ENCODE peak calls at places on chromosome 18, in four cellular contexts. A is GM23338, B is endothelial cell of umbilical vein, X is HepG2. F is an unnamed sample.

GRCh38 chr18:11498821-11499220 is 110.6 kb upstream of the SLC35G4 start:
- DNase-seq in X (no peak), B (no peak), A (no peak), F (no peak)

GRCh38 chr18:65754121-65754520 is 3.3 kb downstream of the CDH7 start:
- DNase-seq in A (peak; percentile 14), X (no peak), B (no peak), F (no peak)

GRCh38 chr18:13267517-13267916 is 49.0 kb downstream of the LDLRAD4 start:
- DNase-seq in B (no peak), X (no peak), A (no peak), F (no peak)

GRCh38 chr18:13377496-13377895 is 158.9 kb downstream of the LDLRAD4 start:
- DNase-seq in B (no peak), A (no peak), X (no peak), F (peak; percentile 2)

GRCh38 chr18:77865853-77866252 is 616.2 kb downstream of the GALR1 start:
- DNase-seq in X (no peak), B (no peak), A (no peak), F (no peak)

GRCh38 chr18:63439334-63439733 is 17.1 kb upstream of the VPS4B start:
- DNase-seq in B (peak; percentile 78), X (peak; percentile 33), A (peak; percentile 86), F (peak; percentile 64)

GRCh38 chr18:28248653-28249052 is 71.7 kb upstream of the CDH2 start:
- DNase-seq in B (no peak), X (no peak), A (peak; percentile 44), F (no peak)

GRCh38 chr18:13397504-13398163 is 179.1 kb downstream of the LDLRAD4 start:
- DNase-seq in B (no peak), A (no peak), X (no peak), F (no peak)

GRCh38 chr18:71878226-71878625 is 665.9 kb downstream of the CBLN2 start:
- DNase-seq in B (no peak), X (peak; percentile 5), A (no peak), F (no peak)

GRCh38 chr18:50312296-50313030 is 25.0 kb upstream of the CXXC1 start:
- DNase-seq in B (no peak), A (no peak), X (no peak), F (no peak)

GRCh38 chr18:22043837-22044236 is 125.6 kb upstream of the GATA6 start:
- DNase-seq in B (no peak), X (no peak), A (no peak), F (no peak)

GRCh38 chr18:78074400-78075020 is 824.9 kb downstream of the GALR1 start:
- DNase-seq in B (no peak), A (no peak), X (no peak), F (no peak)

GRCh38 chr18:49764032-49764431 is 49.3 kb downstream of the ACAA2 start:
- DNase-seq in X (no peak), B (peak; percentile 6), A (no peak), F (no peak)

GRCh38 chr18:37270046-37270665 is 295.4 kb downstream of the CELF4 start:
- DNase-seq in A (peak; percentile 85), B (peak; percentile 38), X (peak; percentile 21), F (peak; percentile 36)

GRCh38 chr18:24270937-24271380 is 126.7 kb downstream of the OSBPL1A start:
- DNase-seq in X (no peak), A (peak; percentile 58), B (peak; percentile 36), F (peak; percentile 63)

GRCh38 chr18:44602845-44603244 is 77.8 kb upstream of the SETBP1 start:
- DNase-seq in B (no peak), X (no peak), A (no peak), F (peak; percentile 89)

GRCh38 chr18:44079602-44080001 is 601.1 kb upstream of the SETBP1 start:
- DNase-seq in A (no peak), B (peak; percentile 57), X (peak; percentile 4), F (peak; percentile 77)

GRCh38 chr18:9846162-9846915 is 39.4 kb upstream of the TXNDC2 start:
- DNase-seq in B (peak; percentile 43), X (no peak), A (no peak), F (no peak)

GRCh38 chr18:9841752-9842151 is 44.0 kb upstream of the TXNDC2 start:
- DNase-seq in B (no peak), X (no peak), A (no peak), F (no peak)

GRCh38 chr18:9842446-9842845 is 43.3 kb upstream of the TXNDC2 start:
- DNase-seq in B (no peak), A (no peak), X (no peak), F (no peak)

GRCh38 chr18:9848170-9848854 is 37.5 kb upstream of the TXNDC2 start:
- DNase-seq in A (no peak), X (no peak), B (no peak), F (no peak)

DNA sequence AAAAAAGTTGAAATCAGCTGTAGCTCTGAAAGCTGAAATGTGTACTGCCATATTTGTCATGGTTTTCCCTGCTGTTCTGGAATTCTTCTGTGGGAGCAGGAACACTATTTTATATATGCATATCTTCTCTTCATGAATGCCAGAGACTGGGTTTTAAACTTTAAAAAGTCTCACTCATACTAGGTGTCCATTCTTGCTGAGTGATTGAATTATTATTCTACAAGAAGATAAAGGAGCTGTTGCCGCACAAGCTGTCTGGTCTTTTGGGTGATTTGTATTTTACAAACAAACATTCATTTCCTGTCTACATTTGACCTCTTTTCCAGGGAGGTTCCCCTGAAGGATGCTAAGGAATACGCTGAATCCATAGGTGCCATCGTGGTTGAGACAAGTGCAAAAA is 40.5 kb upstream of the TXNDC2 start:
- DNase-seq in B (no peak), X (no peak), A (no peak), F (no peak)
- H3K4me3 ChIP-seq in B (no peak overlapping the region), X (no peak overlapping the region), A (no peak overlapping the region), F (no peak overlapping the region)

GRCh38 chr18:51525453-51526225 is 328.2 kb upstream of the MEX3C start:
- DNase-seq in X (no peak), A (no peak), B (no peak), F (peak; percentile 84)
- H4K20me1 ChIP-seq in X (no peaks in the 10 kb centered on the region), A (no peaks in the 10 kb centered on the region), B (no peaks in the 10 kb centered on the region), F (no peaks in the 10 kb centered on the region)

DNA sequence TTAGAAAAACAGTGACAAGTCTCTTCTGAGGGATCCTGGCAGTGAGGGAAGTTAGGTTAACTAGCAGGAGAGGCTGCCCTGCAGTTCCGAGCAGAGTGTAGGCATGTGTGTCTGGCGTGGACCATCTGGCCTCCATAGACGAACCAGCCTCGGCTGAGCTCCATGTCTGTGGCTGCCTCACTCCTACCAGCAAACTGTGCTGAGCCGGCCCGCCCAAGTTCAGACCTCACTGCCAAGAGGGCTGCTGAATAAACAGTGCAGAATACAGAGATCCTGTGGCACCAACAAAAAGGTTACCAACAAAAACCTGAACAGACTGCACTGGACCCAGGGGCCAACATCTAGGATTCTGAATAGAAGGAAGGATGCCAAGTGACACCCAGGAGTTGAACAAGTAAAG is 27.3 kb downstream of the INO80C start:
- DNase-seq in B (peak; percentile 16), A (no peak), X (no peak), F (no peak)
- H3K4me2 ChIP-seq in B (no peak overlapping the region), A (no peak overlapping the region), X (no peak overlapping the region), F (no peak overlapping the region)

DNA sequence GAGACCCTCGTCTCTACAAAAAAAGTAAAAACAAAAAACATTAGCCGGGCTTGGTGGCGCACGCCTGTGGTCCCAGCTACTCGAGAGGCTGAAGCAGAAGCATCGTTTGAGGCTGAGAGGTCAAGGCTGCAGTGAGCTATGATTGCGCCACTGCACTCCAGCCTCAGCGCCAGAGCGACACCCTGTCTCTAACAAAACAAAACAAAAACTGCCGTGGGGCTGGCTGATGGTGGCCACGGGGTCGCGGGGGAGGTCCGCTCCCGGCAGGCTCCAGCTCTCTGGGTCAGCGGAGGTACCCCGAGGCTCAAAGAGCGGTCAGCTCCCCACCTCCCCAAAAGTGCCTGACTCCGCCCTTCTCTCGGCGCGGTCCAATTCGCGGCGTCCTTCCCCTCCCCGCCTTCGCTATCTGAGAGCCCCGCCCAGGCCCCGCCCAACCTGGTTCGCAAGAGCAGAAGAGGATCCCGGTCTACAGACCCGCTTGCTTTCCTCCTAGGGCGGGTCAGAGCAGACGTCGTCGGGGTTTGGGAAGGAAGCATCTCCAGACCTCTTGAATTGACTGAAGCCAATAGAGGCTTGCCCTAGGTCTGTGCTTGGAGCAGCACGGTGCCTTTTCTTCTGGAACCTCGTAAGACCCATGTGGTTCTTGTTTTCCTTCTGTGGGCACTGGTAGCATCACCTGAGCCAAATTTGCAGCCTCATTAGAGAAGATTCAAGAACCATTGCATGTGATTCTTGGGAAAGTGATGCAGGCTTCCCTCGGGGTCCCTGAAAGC is 7.8 kb downstream of the RAX start:
- DNase-seq in B (no peak), A (peak; percentile 96), X (no peak), F (no peak)
- H3K4me3 ChIP-seq in B (no peak overlapping the region), A (peak overlapping the region; percentile 57), X (no peak overlapping the region), F (peak overlapping the region; percentile 20)

DNA sequence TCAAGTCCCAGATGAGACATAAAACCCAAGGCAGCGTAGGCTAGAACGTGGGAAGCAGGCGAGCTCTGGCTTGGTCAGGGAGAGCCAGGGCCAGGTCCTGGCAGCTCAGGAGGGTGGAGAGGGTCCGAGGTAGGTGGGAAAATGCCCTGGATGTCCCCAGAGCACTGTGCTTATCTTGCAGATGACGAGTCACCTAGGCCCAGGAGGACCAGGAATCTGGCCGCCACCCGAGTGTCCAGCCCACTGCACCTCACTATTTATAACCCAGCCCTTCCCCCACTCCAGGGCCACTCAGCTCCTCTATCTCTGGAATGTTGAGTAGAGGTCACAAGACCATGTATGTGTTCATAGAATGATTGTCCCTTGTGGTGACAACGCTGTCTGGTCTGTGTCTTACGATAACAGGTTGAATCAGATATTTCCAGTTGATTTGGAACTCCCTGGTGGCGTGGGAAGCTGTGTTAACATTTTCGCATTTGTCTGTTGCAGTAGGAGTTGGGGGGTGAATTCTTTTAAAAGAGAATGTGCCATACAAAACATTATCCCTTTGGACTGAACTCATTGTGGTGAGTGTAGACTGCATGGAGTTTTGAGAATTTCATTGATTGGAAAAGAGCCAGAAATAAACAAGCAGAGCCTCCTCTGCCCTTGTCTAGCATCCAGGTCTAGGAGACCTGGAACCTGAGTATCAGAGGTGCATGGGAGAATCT is 47.5 kb downstream of the EMILIN2 start:
- DNase-seq in X (peak; percentile 62), A (no peak), B (no peak), F (no peak)
- H4K20me1 ChIP-seq in X (no peaks in the 10 kb centered on the region), A (no peaks in the 10 kb centered on the region), B (no peaks in the 10 kb centered on the region), F (no peaks in the 10 kb centered on the region)

GRCh38 chr18:7809978-7810377 is 242.9 kb downstream of the PTPRM start:
- DNase-seq in X (no peak), B (no peak), A (no peak), F (no peak)

GRCh38 chr18:7808992-7809391 is 241.9 kb downstream of the PTPRM start:
- DNase-seq in B (no peak), A (peak; percentile 18), X (no peak), F (no peak)

GRCh38 chr18:7812431-7813063 is 245.4 kb downstream of the PTPRM start:
- DNase-seq in A (no peak), B (no peak), X (peak; percentile 80), F (peak; percentile 47)

GRCh38 chr18:7808054-7808453 is 240.9 kb downstream of the PTPRM start:
- DNase-seq in X (no peak), A (no peak), B (no peak), F (no peak)

DNA sequence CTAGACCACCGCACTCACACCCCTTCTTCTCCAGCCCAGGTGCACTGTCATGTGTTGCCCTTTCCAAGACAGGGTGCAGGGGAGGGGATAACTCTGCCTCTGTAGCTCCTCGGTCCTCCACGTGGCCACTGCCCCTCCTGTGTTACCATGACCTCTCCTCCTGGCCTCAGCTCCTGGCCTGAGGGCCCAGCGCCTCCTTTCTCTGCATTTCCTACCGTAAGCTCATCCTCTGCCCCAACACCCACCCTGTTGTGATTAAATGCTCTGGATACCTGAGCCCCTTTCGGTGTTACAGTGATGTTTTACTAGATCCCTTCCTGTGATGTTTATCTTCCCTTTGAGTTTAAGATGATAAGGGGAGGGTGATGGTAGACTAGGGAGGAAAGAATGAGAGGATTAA is 242.3 kb downstream of the PTPRM start:
- DNase-seq in B (no peak), X (no peak), A (no peak), F (no peak)
- H3K4me2 ChIP-seq in B (no peak overlapping the region), X (no peak overlapping the region), A (no peak overlapping the region), F (no peak overlapping the region)

GRCh38 chr18:61334491-61334850 is 1.2 kb downstream of the CDH20 start:
- DNase-seq in X (no peak), B (no peak), A (no peak), F (no peak)
- H3K4me3 ChIP-seq in X (no peak overlapping the region), B (peak overlapping the region; percentile 23), A (peak overlapping the region; percentile 74), F (no peak overlapping the region)

F was measured in mammary epithelial cell.